ENCODE peak calls at places on chromosomes 11 and 22, in four cellular contexts. F, L, V and S are unnamed samples.

GRCh38 chr11:103789957-103790356 is 246.5 kb upstream of the DDI1 start:
- DNase-seq in V (no peak), L (no peak), F (no peak), S (no peak)

GRCh38 chr11:4891996-4892640 is 10.4 kb downstream of the OR51T1 start:
- DNase-seq in L (no peak), F (no peak), V (peak; percentile 2), S (peak; percentile 92)

GRCh38 chr22:17159504-17159951 is 451 bp upstream of the HDHD5 start:
- DNase-seq in L (peak; percentile 54), V (peak; percentile 13), F (no peak), S (no peak)

GRCh38 chr11:13897606-13898276 is 64.8 kb upstream of the SPON1 start:
- DNase-seq in F (no peak), V (no peak), L (no peak), S (no peak)

GRCh38 chr11:130312046-130312445 is 2.7 kb downstream of the ZBTB44 start:
- DNase-seq in L (no peak), F (no peak), V (no peak), S (no peak)

GRCh38 chr11:60927600-60927999 is 3.3 kb downstream of the TMEM132A start:
- DNase-seq in F (no peak), V (no peak), L (no peak), S (no peak)

GRCh38 chr11:1002091-1002984 is 34.2 kb downstream of the MUC6 start:
- DNase-seq in F (no peak), V (no peak), L (no peak), S (no peak)

GRCh38 chr11:12101318-12101717 is 9.1 kb upstream of the MICAL2 start:
- DNase-seq in F (no peak), V (no peak), L (no peak), S (no peak)

GRCh38 chr22:17922925-17923898 is 101.1 kb downstream of the MICAL3 start:
- DNase-seq in L (no peak), V (no peak), F (no peak), S (no peak)

GRCh38 chr11:77172666-77172982 is 44.6 kb downstream of the MYO7A start:
- DNase-seq in F (no peak), V (no peak), L (no peak), S (no peak)

GRCh38 chr11:68038718-68039525 is at the start of gene TCIRG1:
- DNase-seq in V (peak; percentile 93), F (peak; percentile 90), L (peak; percentile 49), S (peak; percentile 87)

GRCh38 chr22:19997561-19998231 is 18.9 kb downstream of the ARVCF start:
- DNase-seq in V (no peak), F (no peak), L (no peak), S (no peak)

GRCh38 chr11:35216962-35217667 is 78.1 kb downstream of the CD44 start:
- DNase-seq in F (peak; percentile 33), V (no peak), L (no peak), S (no peak)

GRCh38 chr22:41934284-41935014 is 7.8 kb upstream of the TNFRSF13C start:
- DNase-seq in F (no peak), V (no peak), L (no peak), S (no peak)

GRCh38 chr11:46826310-46827044 is 19.6 kb downstream of the CKAP5 start:
- DNase-seq in L (peak; percentile 33), F (peak; percentile 90), V (peak; percentile 54), S (peak; percentile 85)

GRCh38 chr11:69288883-69289242 is 5.1 kb upstream of the MYEOV start:
- DNase-seq in V (no peak), F (no peak), L (no peak), S (no peak)

GRCh38 chr22:19955241-19956128 is 13.9 kb upstream of the TXNRD2 start:
- DNase-seq in L (no peak), V (no peak), F (no peak), S (no peak)

GRCh38 chr11:21785351-21785750 is 407.5 kb upstream of the ANO5 start:
- DNase-seq in V (no peak), F (no peak), L (no peak), S (no peak)

GRCh38 chr11:33692013-33692504 is 8.6 kb downstream of the C11orf91 start:
- DNase-seq in L (peak; percentile 81), V (peak; percentile 69), F (no peak), S (no peak)

GRCh38 chr11:1030086-1030485 is 6.4 kb downstream of the MUC6 start:
- DNase-seq in V (no peak), F (no peak), L (no peak), S (no peak)

GRCh38 chr11:124302756-124303155 is 11.0 kb downstream of the OR8D1 start:
- DNase-seq in F (no peak), L (no peak), V (no peak), S (no peak)

GRCh38 chr22:19884161-19884953 is 29.7 kb upstream of the GNB1L start:
- DNase-seq in V (no peak), F (no peak), L (no peak), S (no peak)

DNA sequence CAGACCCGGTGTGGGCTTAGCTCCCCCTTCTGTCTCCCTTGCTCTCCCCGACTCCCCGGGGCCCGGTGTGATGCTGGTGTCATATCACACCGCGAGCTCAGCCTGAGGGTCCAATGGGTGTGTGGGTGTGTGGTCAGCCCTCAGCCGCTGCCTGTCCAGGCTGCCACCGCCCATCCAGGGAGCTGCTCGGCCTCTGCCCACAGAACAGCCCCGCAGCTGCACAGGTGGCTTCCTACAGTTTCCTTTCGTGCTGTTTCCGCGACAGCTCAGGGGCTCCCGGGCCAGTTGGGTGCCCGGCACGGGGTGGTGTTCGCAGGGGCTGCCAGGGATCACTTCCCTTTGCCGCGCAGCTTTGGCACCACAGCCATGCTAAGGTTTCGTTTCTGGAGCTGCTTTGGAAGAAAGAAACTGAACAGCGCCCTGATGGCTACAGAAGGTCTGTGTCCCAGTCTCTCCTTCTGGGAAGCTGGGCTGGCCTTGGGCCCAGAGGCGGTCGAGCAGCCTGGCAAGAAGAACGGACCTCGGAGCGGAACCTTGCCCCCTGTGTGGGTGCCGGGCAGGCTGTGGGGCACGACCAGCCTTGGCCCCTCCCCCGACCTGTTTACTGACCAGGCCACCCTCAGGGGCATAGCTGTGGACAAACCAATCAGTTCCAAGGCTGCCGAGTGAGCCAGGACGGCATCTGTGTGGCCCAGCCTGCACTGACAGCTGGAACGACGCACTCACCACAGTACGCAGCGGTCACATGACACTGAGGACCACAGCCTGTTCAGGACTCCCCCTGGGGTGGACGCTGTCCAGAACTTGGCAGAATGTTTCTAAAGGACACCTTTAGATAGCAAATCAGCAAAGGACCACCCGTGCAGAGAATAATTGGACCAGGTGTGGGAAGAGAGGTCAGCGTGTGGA is 7.0 kb downstream of the PIM3 start:
- DNase-seq in F (peak; percentile 33), L (no peak), V (no peak), S (peak; percentile 60)
- H3K4me1 ChIP-seq in F (no peaks in the 10 kb centered on the region), L (peaks cover 85% of the 10 kb centered on the region), V (peaks cover 54% of the 10 kb centered on the region), S (peaks cover 32% of the 10 kb centered on the region)

GRCh38 chr11:66638177-66639065 is at the start of gene RBM4:
- DNase-seq in L (peak; percentile 100), V (peak; percentile 99), F (peak; percentile 99), S (peak; percentile 100)
- TF ChIP-seq CTCF in L (no peak), V (peak; percentile 6), F (no peak), S (peak; percentile 22)

GRCh38 chr11:134544095-134544815 is 132.2 kb upstream of the B3GAT1 start:
- DNase-seq in L (no peak), V (no peak), F (peak; percentile 28), S (no peak)

GRCh38 chr11:134542401-134543143 is 130.5 kb upstream of the B3GAT1 start:
- DNase-seq in F (peak; percentile 19), L (peak; percentile 23), V (no peak), S (no peak)

GRCh38 chr11:134543144-134544044 is 131.4 kb upstream of the B3GAT1 start:
- DNase-seq in F (peak; percentile 24), V (no peak), L (no peak), S (no peak)

GRCh38 chr11:134541355-134541754 is 129.3 kb upstream of the B3GAT1 start:
- DNase-seq in L (no peak), V (no peak), F (peak; percentile 18), S (no peak)

DNA sequence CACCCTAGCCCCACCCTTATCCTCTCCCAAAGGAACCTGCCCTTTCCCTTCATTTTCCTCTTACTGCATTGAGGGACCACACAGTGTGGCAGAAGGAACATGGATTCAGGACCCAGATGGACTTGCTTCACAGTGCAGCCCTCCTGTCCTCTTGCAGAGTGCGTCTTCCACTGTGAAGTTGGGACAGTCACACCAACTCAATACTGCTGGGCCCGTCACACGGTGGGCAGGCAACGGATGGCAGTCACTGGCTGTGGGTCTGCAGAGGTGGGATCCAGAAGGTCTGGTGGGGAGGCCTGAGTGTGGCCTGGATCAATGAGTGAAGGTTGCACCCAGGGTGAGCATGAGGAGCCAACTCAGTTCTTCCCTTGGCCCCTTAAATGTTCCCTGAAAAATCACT is 129.9 kb upstream of the B3GAT1 start:
- DNase-seq in V (no peak), L (no peak), F (no peak), S (no peak)
- H3K9me3 ChIP-seq in V (no peaks in the 10 kb centered on the region), L (no peaks in the 10 kb centered on the region), F (no peaks in the 10 kb centered on the region), S (no peaks in the 10 kb centered on the region)

DNA sequence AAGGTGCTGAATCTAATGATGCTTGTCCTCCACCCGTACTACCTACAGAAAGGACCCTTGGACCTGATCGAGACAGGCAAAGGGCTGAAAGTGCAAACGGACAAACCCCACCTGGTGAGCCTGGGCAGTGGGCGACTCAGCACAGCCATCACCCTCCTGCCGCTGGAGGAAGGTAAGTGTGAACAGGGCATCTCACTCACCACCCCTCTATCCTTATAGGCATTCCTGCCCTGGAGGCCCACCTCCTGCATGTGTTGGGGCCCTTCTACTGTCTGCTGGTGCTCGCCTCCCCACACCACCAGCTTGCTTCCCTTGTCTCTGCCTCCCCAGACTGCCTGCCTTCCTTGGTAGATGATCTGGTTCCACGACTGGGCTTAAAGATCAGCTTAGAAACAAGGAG is 7.1 kb downstream of the PHLDB1 start:
- DNase-seq in V (no peak), L (no peak), F (peak; percentile 33), S (no peak)
- H3K4me1 ChIP-seq in V (peaks cover 51% of the 10 kb centered on the region), L (peaks cover 32% of the 10 kb centered on the region), F (peaks cover 15% of the 10 kb centered on the region), S (peaks cover 33% of the 10 kb centered on the region)

DNA sequence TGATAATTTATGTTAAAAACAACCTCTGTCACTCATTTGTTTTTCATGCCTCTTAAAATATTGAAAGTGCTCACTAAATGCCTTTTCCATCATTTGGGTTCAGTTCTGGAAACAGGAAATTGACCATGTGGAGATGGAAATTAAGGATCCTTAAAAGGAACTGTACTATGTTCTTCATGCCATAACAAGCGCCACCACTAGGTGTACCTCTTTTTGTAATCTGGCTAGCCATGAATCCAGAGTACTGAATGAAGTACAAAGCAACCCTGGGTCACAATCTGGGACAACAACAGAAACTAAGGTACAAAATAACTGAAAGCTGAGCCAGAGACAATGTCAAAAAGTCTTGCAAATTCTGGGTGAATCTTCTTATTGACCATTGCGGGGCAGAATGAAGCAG is 559.1 kb downstream of the FAM181B start:
- DNase-seq in V (no peak), L (no peak), F (no peak), S (no peak)
- TF ChIP-seq CTCF in V (no peak), L (no peak), F (peak; percentile 67), S (no peak)

GRCh38 chr22:47392729-47393128 is 630.3 kb downstream of the TBC1D22A start:
- DNase-seq in V (no peak), L (no peak), F (no peak), S (no peak)
- H3K9me3 ChIP-seq in V (no peaks in the 10 kb centered on the region), L (no peaks in the 10 kb centered on the region), F (peaks cover 100% of the 10 kb centered on the region), S (no peaks in the 10 kb centered on the region)